ENCODE peak calls at places on chromosome 14, in ten cellular contexts. A, R, S, M, C, D, O, I, H and B are unnamed samples.
A peak's percentile ranks its signal among the peaks of the same experiment; 100 is the strongest.

GRCh38 chr14:106556665-106557289 is 1030.4 kb downstream of the TMEM121 start:
- DNase-seq in A (peak; percentile 20), R (no peak), S (no peak), M (no peak), C (peak; percentile 1), D (peak; percentile 68), O (peak; percentile 54), I (peak; percentile 37), H (no peak), B (no peak)

GRCh38 chr14:32217301-32217700 is 14.2 kb upstream of the RNU6-8 start:
- DNase-seq in A (no peak), R (peak; percentile 20), S (no peak), M (no peak), C (peak; percentile 53), D (no peak), O (no peak), I (no peak), H (no peak), B (no peak)

GRCh38 chr14:59213368-59214315 is 25.2 kb downstream of the DAAM1 start:
- DNase-seq in A (peak; percentile 59), R (no peak), S (no peak), M (no peak), C (peak; percentile 63), D (no peak), O (no peak), I (no peak), H (no peak), B (no peak)

GRCh38 chr14:52142504-52142903 is 73.6 kb upstream of the NID2 start:
- DNase-seq in A (no peak), R (no peak), S (no peak), M (no peak), C (no peak), D (no peak), O (no peak), I (no peak), H (no peak), B (no peak)

GRCh38 chr14:54572316-54572715 is 5.4 kb downstream of the SAMD4A start:
- DNase-seq in A (peak; percentile 52), R (no peak), S (peak; percentile 33), M (no peak), C (no peak), D (no peak), O (peak; percentile 21), I (peak; percentile 51), H (no peak), B (no peak)

GRCh38 chr14:26947265-26947664 is 349.4 kb upstream of the NOVA1 start:
- DNase-seq in A (no peak), R (no peak), S (no peak), M (no peak), C (no peak), D (no peak), O (no peak), I (no peak), H (no peak), B (no peak)

GRCh38 chr14:69924181-69924580 is 45.0 kb downstream of the SMOC1 start:
- DNase-seq in A (no peak), R (no peak), S (no peak), M (no peak), C (no peak), D (no peak), O (no peak), I (no peak), H (no peak), B (no peak)

GRCh38 chr14:105076805-105077648 is 11.8 kb upstream of the GPR132 start:
- DNase-seq in A (no peak), R (no peak), S (no peak), M (peak; percentile 55), C (no peak), D (no peak), O (no peak), I (no peak), H (no peak), B (no peak)

GRCh38 chr14:21498540-21499526 is 12.3 kb downstream of the METTL3 start:
- DNase-seq in A (peak; percentile 30), R (no peak), S (peak; percentile 23), M (no peak), C (peak; percentile 29), D (no peak), O (no peak), I (peak; percentile 61), H (peak; percentile 47), B (no peak)

GRCh38 chr14:68792022-68792829 is 641 bp downstream of the ZFP36L1 start:
- DNase-seq in A (no peak), R (peak; percentile 18), S (no peak), M (no peak), C (no peak), D (no peak), O (no peak), I (no peak), H (peak; percentile 32), B (no peak)

GRCh38 chr14:76772300-76773187 is 11.3 kb downstream of the VASH1 start:
- DNase-seq in A (no peak), R (no peak), S (no peak), M (peak; percentile 72), C (no peak), D (no peak), O (no peak), I (no peak), H (peak; percentile 41), B (no peak)

GRCh38 chr14:104688755-104689619 is at the start of gene INF2:
- DNase-seq in A (no peak), R (no peak), S (peak; percentile 87), M (no peak), C (no peak), D (no peak), O (no peak), I (peak; percentile 44), H (peak; percentile 98), B (no peak)

GRCh38 chr14:73752297-73752992 is 38.3 kb upstream of the PNMA1 start:
- DNase-seq in A (no peak), R (no peak), S (no peak), M (no peak), C (no peak), D (no peak), O (no peak), I (no peak), H (peak; percentile 78), B (no peak)

GRCh38 chr14:94004015-94004414 is 6.9 kb downstream of the CCDC197 start:
- DNase-seq in A (no peak), R (no peak), S (no peak), M (no peak), C (no peak), D (no peak), O (no peak), I (no peak), H (no peak), B (no peak)

GRCh38 chr14:50773632-50774541 is 57.1 kb downstream of the NIN start:
- DNase-seq in A (peak; percentile 25), R (no peak), S (peak; percentile 32), M (peak; percentile 76), C (no peak), D (no peak), O (no peak), I (peak; percentile 39), H (peak; percentile 72), B (no peak)

GRCh38 chr14:56185991-56186390 is 67.8 kb downstream of the PELI2 start:
- DNase-seq in A (no peak), R (no peak), S (no peak), M (no peak), C (no peak), D (no peak), O (no peak), I (no peak), H (no peak), B (no peak)

GRCh38 chr14:44529026-44529425 is 21.9 kb upstream of the FSCB start:
- DNase-seq in A (no peak), R (no peak), S (no peak), M (no peak), C (peak; percentile 56), D (no peak), O (no peak), I (no peak), H (no peak), B (no peak)

GRCh38 chr14:64649383-64649998 is 54.7 kb upstream of the PLEKHG3 start:
- DNase-seq in A (no peak), R (no peak), S (no peak), M (no peak), C (no peak), D (no peak), O (no peak), I (no peak), H (peak; percentile 80), B (no peak)

GRCh38 chr14:53148612-53149202 is 4.4 kb downstream of the DDHD1 start:
- DNase-seq in A (no peak), R (no peak), S (no peak), M (no peak), C (no peak), D (no peak), O (no peak), I (no peak), H (no peak), B (no peak)

GRCh38 chr14:68085742-68086141 is 266.2 kb downstream of the RAD51B start:
- DNase-seq in A (no peak), R (no peak), S (no peak), M (no peak), C (no peak), D (no peak), O (no peak), I (no peak), H (no peak), B (no peak)

GRCh38 chr14:68548194-68549056 is 244.4 kb downstream of the ZFP36L1 start:
- DNase-seq in A (no peak), R (no peak), S (no peak), M (peak; percentile 91), C (no peak), D (no peak), O (no peak), I (no peak), H (peak; percentile 92), B (no peak)

GRCh38 chr14:103402700-103403099 is 17.5 kb downstream of the MARK3 start:
- DNase-seq in A (no peak), R (no peak), S (no peak), M (no peak), C (no peak), D (no peak), O (no peak), I (peak; percentile 40), H (no peak), B (no peak)